ENCODE peak calls at places on chromosomes 7 and 10, in six cellular contexts. One of them, this sample, is unnamed. For H3K9me3 and H3K4me1, the result is how much of the 10 kb centered on the place peaks cover.

GRCh38 chr10:61733358-61733940 is 70.7 kb downstream of the CABCOCO1 start:
- DNase-seq in BE2C: peak
- DNase-seq in neural progenitor cell: peak
- DNase-seq in OCI-LY7: peak
- DNase-seq in GM23248: peak
- DNase-seq in hepatocyte: peak
- DNase-seq in this sample: no peak

GRCh38 chr7:105734233-105734632 is 142.2 kb downstream of the ATXN7L1 start:
- DNase-seq in BE2C: no peak
- DNase-seq in neural progenitor cell: no peak
- DNase-seq in OCI-LY7: no peak
- DNase-seq in GM23248: no peak
- DNase-seq in hepatocyte: peak
- DNase-seq in this sample: no peak

GRCh38 chr10:114432704-114433103 is 28.4 kb upstream of the AFAP1L2 start:
- DNase-seq in BE2C: no peak
- DNase-seq in neural progenitor cell: no peak
- DNase-seq in OCI-LY7: no peak
- DNase-seq in GM23248: no peak
- DNase-seq in hepatocyte: no peak
- DNase-seq in this sample: no peak

GRCh38 chr10:43665054-43665453 is 16.4 kb upstream of the ZNF32 start:
- DNase-seq in BE2C: no peak
- DNase-seq in neural progenitor cell: no peak
- DNase-seq in OCI-LY7: no peak
- DNase-seq in GM23248: peak
- DNase-seq in hepatocyte: no peak
- DNase-seq in this sample: no peak

GRCh38 chr10:92688927-92689662 is 660 bp upstream of the HHEX start:
- DNase-seq in BE2C: peak
- DNase-seq in neural progenitor cell: peak
- DNase-seq in OCI-LY7: peak
- DNase-seq in GM23248: peak
- DNase-seq in hepatocyte: peak
- DNase-seq in this sample: peak

GRCh38 chr10:106520698-106521097 is 643.8 kb downstream of the SORCS1 start:
- DNase-seq in BE2C: no peak
- DNase-seq in neural progenitor cell: no peak
- DNase-seq in OCI-LY7: no peak
- DNase-seq in GM23248: no peak
- DNase-seq in hepatocyte: no peak
- DNase-seq in this sample: no peak

GRCh38 chr10:127552446-127552845 is 3.3 kb downstream of the NPS start:
- DNase-seq in BE2C: no peak
- DNase-seq in neural progenitor cell: no peak
- DNase-seq in OCI-LY7: no peak
- DNase-seq in GM23248: no peak
- DNase-seq in hepatocyte: no peak
- DNase-seq in this sample: no peak

GRCh38 chr7:27108390-27109127 is 6.1 kb upstream of the HOXA2 start:
- DNase-seq in BE2C: no peak
- DNase-seq in neural progenitor cell: peak
- DNase-seq in OCI-LY7: no peak
- DNase-seq in GM23248: peak
- DNase-seq in hepatocyte: no peak
- DNase-seq in this sample: peak

GRCh38 chr10:93773120-93773519 is 15.4 kb downstream of the LGI1 start:
- DNase-seq in BE2C: no peak
- DNase-seq in neural progenitor cell: no peak
- DNase-seq in OCI-LY7: no peak
- DNase-seq in GM23248: no peak
- DNase-seq in hepatocyte: no peak
- DNase-seq in this sample: no peak

GRCh38 chr10:22534849-22535604 is 179.4 kb downstream of the PIP4K2A start:
- DNase-seq in BE2C: no peak
- DNase-seq in neural progenitor cell: no peak
- DNase-seq in OCI-LY7: no peak
- DNase-seq in GM23248: peak
- DNase-seq in hepatocyte: no peak
- DNase-seq in this sample: no peak

GRCh38 chr10:99366666-99367065 is 37.5 kb downstream of the CNNM1 start:
- DNase-seq in BE2C: no peak
- DNase-seq in neural progenitor cell: no peak
- DNase-seq in OCI-LY7: no peak
- DNase-seq in GM23248: no peak
- DNase-seq in hepatocyte: no peak
- DNase-seq in this sample: no peak

GRCh38 chr10:816958-817357 is 114.5 kb downstream of the LARP4B start:
- DNase-seq in BE2C: no peak
- DNase-seq in neural progenitor cell: no peak
- DNase-seq in OCI-LY7: no peak
- DNase-seq in GM23248: no peak
- DNase-seq in hepatocyte: no peak
- DNase-seq in this sample: no peak

GRCh38 chr10:119198438-119198837 is 8.9 kb upstream of the GRK5 start:
- DNase-seq in BE2C: no peak
- DNase-seq in neural progenitor cell: peak
- DNase-seq in OCI-LY7: peak
- DNase-seq in GM23248: peak
- DNase-seq in hepatocyte: no peak
- DNase-seq in this sample: peak

GRCh38 chr7:131325179-131325840 is 2.4 kb upstream of the MKLN1 start:
- DNase-seq in BE2C: no peak
- DNase-seq in neural progenitor cell: no peak
- DNase-seq in OCI-LY7: no peak
- DNase-seq in GM23248: peak
- DNase-seq in hepatocyte: no peak
- DNase-seq in this sample: no peak

GRCh38 chr10:125340871-125341270 is 180.5 kb upstream of the CTBP2 start:
- DNase-seq in BE2C: no peak
- DNase-seq in neural progenitor cell: no peak
- DNase-seq in OCI-LY7: no peak
- DNase-seq in GM23248: peak
- DNase-seq in hepatocyte: no peak
- DNase-seq in this sample: no peak

GRCh38 chr10:110865184-110865803 is 6.4 kb upstream of the PDCD4 start:
- DNase-seq in BE2C: no peak
- DNase-seq in neural progenitor cell: peak
- DNase-seq in OCI-LY7: no peak
- DNase-seq in GM23248: peak
- DNase-seq in hepatocyte: peak
- DNase-seq in this sample: no peak

GRCh38 chr7:131076711-131077170 is 250.9 kb upstream of the MKLN1 start:
- DNase-seq in BE2C: no peak
- DNase-seq in neural progenitor cell: no peak
- DNase-seq in OCI-LY7: no peak
- DNase-seq in GM23248: peak
- DNase-seq in hepatocyte: peak
- DNase-seq in this sample: no peak

DNA sequence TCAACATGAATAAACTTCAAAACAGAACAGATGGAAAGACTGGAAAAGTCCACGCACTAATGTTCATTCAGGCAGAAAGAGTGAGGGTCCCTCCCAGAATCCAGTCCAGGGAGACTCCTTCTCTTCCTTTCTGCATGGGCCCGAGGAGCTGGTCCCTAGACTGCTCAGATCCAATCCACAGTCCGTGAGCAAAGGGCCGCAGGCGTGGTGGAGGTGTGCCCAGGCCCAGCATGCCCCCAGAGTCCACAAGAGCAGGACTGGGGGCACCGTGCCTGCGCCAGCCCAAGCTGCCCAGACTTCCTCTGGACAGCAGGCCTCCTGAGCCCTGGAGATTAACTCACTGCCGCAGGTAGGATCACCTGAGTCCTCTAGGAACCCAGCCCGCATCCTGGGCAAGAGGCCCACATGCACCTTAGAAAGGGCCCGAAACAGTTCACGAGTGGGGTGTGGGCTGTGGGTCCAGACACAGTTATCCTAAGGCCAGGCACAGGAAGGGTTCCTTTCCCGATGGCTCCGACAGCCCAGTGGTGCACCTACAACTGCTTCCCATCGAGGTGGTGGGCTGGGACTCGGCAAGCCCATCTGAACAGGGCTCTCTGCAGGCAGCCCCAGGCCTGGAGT is 531.0 kb downstream of the DNAJB6 start:
- DNase-seq in BE2C: no peak
- DNase-seq in neural progenitor cell: no peak
- DNase-seq in OCI-LY7: no peak
- DNase-seq in GM23248: no peak
- DNase-seq in hepatocyte: no peak
- DNase-seq in this sample: no peak
- H3K9me3 ChIP-seq in BE2C: under half
- H3K9me3 ChIP-seq in neural progenitor cell: under half
- H3K9me3 ChIP-seq in OCI-LY7: under half
- H3K9me3 ChIP-seq in GM23248: under half
- H3K9me3 ChIP-seq in hepatocyte: under half
- H3K9me3 ChIP-seq in this sample: under half

GRCh38 chr7:12826079-12826478 is 138.6 kb downstream of the ARL4A start:
- DNase-seq in BE2C: no peak
- DNase-seq in neural progenitor cell: no peak
- DNase-seq in OCI-LY7: no peak
- DNase-seq in GM23248: no peak
- DNase-seq in hepatocyte: no peak
- DNase-seq in this sample: no peak

GRCh38 chr7:12831024-12831423 is 143.6 kb downstream of the ARL4A start:
- DNase-seq in BE2C: no peak
- DNase-seq in neural progenitor cell: no peak
- DNase-seq in OCI-LY7: no peak
- DNase-seq in GM23248: no peak
- DNase-seq in hepatocyte: no peak
- DNase-seq in this sample: no peak

GRCh38 chr7:12827920-12828319 is 140.5 kb downstream of the ARL4A start:
- DNase-seq in BE2C: no peak
- DNase-seq in neural progenitor cell: no peak
- DNase-seq in OCI-LY7: no peak
- DNase-seq in GM23248: peak
- DNase-seq in hepatocyte: no peak
- DNase-seq in this sample: no peak

GRCh38 chr7:12821746-12822145 is 134.3 kb downstream of the ARL4A start:
- DNase-seq in BE2C: no peak
- DNase-seq in neural progenitor cell: no peak
- DNase-seq in OCI-LY7: no peak
- DNase-seq in GM23248: no peak
- DNase-seq in hepatocyte: no peak
- DNase-seq in this sample: no peak

DNA sequence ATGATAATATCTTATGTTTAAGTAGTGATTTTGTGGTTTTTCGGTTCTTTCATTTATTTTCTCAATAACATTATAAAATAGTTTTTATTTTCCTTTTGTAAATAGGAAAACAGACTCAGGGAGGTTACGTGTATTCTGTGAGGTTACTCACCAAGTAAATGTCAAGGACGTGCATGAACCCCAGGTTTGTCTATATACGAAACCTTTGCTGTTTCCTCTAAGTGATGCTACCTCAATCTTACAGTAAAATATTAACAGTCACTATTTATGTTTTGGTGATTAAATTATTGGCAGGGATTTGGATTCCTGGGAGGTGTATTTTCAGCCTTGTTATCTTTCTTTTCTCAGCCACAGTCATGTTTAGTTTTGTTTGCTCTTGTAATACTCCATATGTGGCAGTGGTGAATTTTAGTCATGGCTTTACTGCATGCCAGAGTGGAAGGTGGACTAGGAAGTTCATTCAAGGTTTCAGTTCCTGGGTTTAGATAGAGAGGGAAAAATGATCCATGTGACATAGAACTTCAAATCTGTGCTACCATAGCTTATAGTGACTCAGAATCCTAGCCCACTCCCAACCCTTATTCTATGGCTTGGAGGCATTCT is 139.9 kb downstream of the ARL4A start:
- DNase-seq in BE2C: no peak
- DNase-seq in neural progenitor cell: no peak
- DNase-seq in OCI-LY7: no peak
- DNase-seq in GM23248: peak
- DNase-seq in hepatocyte: no peak
- DNase-seq in this sample: no peak
- H3K4me1 ChIP-seq in BE2C: under half
- H3K4me1 ChIP-seq in neural progenitor cell: under half
- H3K4me1 ChIP-seq in OCI-LY7: under half
- H3K4me1 ChIP-seq in GM23248: under half
- H3K4me1 ChIP-seq in hepatocyte: under half
- H3K4me1 ChIP-seq in this sample: under half

GRCh38 chr7:148914208-148914777 is 30.2 kb upstream of the EZH2 start:
- DNase-seq in BE2C: no peak
- DNase-seq in neural progenitor cell: no peak
- DNase-seq in OCI-LY7: no peak
- DNase-seq in GM23248: peak
- DNase-seq in hepatocyte: peak
- DNase-seq in this sample: no peak

GRCh38 chr7:148915211-148915610 is 31.1 kb upstream of the EZH2 start:
- DNase-seq in BE2C: no peak
- DNase-seq in neural progenitor cell: no peak
- DNase-seq in OCI-LY7: peak
- DNase-seq in GM23248: no peak
- DNase-seq in hepatocyte: no peak
- DNase-seq in this sample: no peak

GRCh38 chr7:148911626-148912025 is 27.5 kb upstream of the EZH2 start:
- DNase-seq in BE2C: no peak
- DNase-seq in neural progenitor cell: no peak
- DNase-seq in OCI-LY7: no peak
- DNase-seq in GM23248: no peak
- DNase-seq in hepatocyte: no peak
- DNase-seq in this sample: no peak

GRCh38 chr7:148912151-148912550 is 28.1 kb upstream of the EZH2 start:
- DNase-seq in BE2C: no peak
- DNase-seq in neural progenitor cell: no peak
- DNase-seq in OCI-LY7: no peak
- DNase-seq in GM23248: no peak
- DNase-seq in hepatocyte: no peak
- DNase-seq in this sample: no peak

DNA sequence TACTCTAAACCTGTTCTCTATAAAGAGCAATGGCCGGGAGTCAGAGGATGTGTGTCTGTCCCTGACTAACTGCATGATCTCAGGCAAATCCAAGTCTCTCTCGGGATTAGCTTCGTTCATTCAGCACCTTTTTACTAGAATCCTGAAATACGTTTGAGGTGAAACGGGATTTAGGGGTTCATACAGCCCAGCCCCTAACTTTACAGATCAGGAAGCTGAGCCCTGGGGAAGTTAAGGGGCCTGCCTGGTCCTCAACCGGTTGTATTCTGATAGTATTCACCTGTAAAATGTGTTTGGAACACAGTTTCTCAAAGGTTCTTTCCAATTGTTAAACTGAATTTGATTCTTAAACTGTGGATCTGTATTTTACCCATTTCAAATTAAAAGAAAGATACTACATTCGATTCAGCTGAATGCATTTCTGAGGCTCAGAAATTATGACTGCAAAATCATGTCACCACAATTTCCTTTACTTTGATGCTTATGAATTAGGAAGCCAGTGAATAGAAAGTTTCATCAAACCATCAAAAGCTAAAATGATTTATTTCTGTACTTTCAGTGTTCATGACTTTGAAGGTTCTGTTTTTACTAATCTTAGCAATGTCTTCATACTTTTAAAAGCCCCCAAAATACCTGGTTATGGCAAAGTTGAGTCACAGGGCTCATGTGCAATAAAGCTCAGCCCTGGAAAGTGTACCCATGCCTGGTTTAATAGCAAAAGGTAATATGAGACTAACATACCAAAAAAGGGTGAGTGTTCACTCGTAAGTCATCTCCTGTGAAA is 28.9 kb upstream of the EZH2 start:
- DNase-seq in BE2C: no peak
- DNase-seq in neural progenitor cell: no peak
- DNase-seq in OCI-LY7: peak
- DNase-seq in GM23248: no peak
- DNase-seq in hepatocyte: no peak
- DNase-seq in this sample: no peak
- H3K4me3 ChIP-seq in BE2C: no peak
- H3K4me3 ChIP-seq in neural progenitor cell: no peak
- H3K4me3 ChIP-seq in OCI-LY7: no peak
- H3K4me3 ChIP-seq in GM23248: no peak
- H3K4me3 ChIP-seq in hepatocyte: no peak
- H3K4me3 ChIP-seq in this sample: no peak

GRCh38 chr7:57438244-57438643 is 11.7 kb upstream of the ZNF716 start:
- DNase-seq in BE2C: no peak
- DNase-seq in neural progenitor cell: no peak
- DNase-seq in OCI-LY7: no peak
- DNase-seq in GM23248: no peak
- DNase-seq in hepatocyte: no peak
- DNase-seq in this sample: no peak
- H3K9me3 ChIP-seq in BE2C: under half
- H3K9me3 ChIP-seq in neural progenitor cell: under half
- H3K9me3 ChIP-seq in OCI-LY7: under half
- H3K9me3 ChIP-seq in GM23248: under half
- H3K9me3 ChIP-seq in hepatocyte: under half
- H3K9me3 ChIP-seq in this sample: under half